ENCODE peak calls at places on chromosomes 12 and 14, in seven cellular contexts. G is heart right ventricle, P is NCI-H1105 treated with DMSO at 0.1 percent for 48 hours, W is Calu3, O is ovary, M is activated gamma-delta T cell treated with Interleukin-2 at 50 U/mL for 16 hours, D is smooth muscle cell of the brain vasculature. H is an unnamed sample.
A peak's percentile ranks its signal among the peaks of the same experiment; 100 is the strongest.

GRCh38 chr12:7934560-7935463 is 1.2 kb downstream of the SLC2A3 start:
- DNase-seq in G (no peak), P (no peak), W (no peak), O (no peak), M (no peak), D (no peak), H (no peak)

GRCh38 chr14:20624495-20625070 is 16.9 kb downstream of the OR6S1 start:
- DNase-seq in G (peak; percentile 32), P (no peak), W (peak; percentile 69), O (peak; percentile 46), M (peak; percentile 38), D (no peak), H (peak; percentile 72)

GRCh38 chr14:79967001-79967400 is 244.3 kb downstream of the DIO2 start:
- DNase-seq in G (no peak), P (no peak), W (no peak), O (no peak), M (no peak), D (no peak), H (no peak)

GRCh38 chr14:73477618-73478266 is 13.0 kb upstream of the RIOX1 start:
- DNase-seq in G (no peak), P (no peak), W (no peak), O (no peak), M (no peak), D (no peak), H (no peak)

GRCh38 chr14:79373451-79373850 is 837.9 kb downstream of the DIO2 start:
- DNase-seq in G (no peak), P (peak; percentile 47), W (no peak), O (no peak), M (no peak), D (no peak), H (no peak)

GRCh38 chr12:51307655-51308593 is 16.1 kb downstream of the BIN2 start:
- DNase-seq in G (no peak), P (no peak), W (peak; percentile 50), O (no peak), M (no peak), D (no peak), H (no peak)

GRCh38 chr12:88854260-88854659 is 274.0 kb upstream of the KITLG start:
- DNase-seq in G (no peak), P (no peak), W (peak; percentile 22), O (no peak), M (no peak), D (no peak), H (no peak)

GRCh38 chr14:65439117-65439516 is 26.6 kb downstream of the FUT8 start:
- DNase-seq in G (no peak), P (no peak), W (no peak), O (no peak), M (no peak), D (no peak), H (no peak)

GRCh38 chr14:71711131-71711530 is 221.1 kb upstream of the RGS6 start:
- DNase-seq in G (no peak), P (no peak), W (no peak), O (no peak), M (no peak), D (no peak), H (no peak)

GRCh38 chr14:80304125-80304766 is 92.9 kb upstream of the DIO2 start:
- DNase-seq in G (peak; percentile 30), P (no peak), W (no peak), O (no peak), M (no peak), D (no peak), H (no peak)

GRCh38 chr12:41142376-41142775 is 45.7 kb upstream of the PDZRN4 start:
- DNase-seq in G (no peak), P (peak; percentile 12), W (no peak), O (no peak), M (no peak), D (no peak), H (no peak)

GRCh38 chr12:49010092-49010668 is 8.4 kb downstream of the PRKAG1 start:
- DNase-seq in G (no peak), P (no peak), W (no peak), O (no peak), M (no peak), D (no peak), H (no peak)

GRCh38 chr12:81953541-81953940 is 194.4 kb upstream of the PPFIA2 start:
- DNase-seq in G (no peak), P (no peak), W (no peak), O (no peak), M (no peak), D (no peak), H (no peak)

GRCh38 chr14:101184562-101184961 is 281.0 kb upstream of the RTL1 start:
- DNase-seq in G (no peak), P (no peak), W (no peak), O (no peak), M (no peak), D (no peak), H (no peak)

GRCh38 chr14:44846232-44846824 is 115.4 kb downstream of the KLHL28 start:
- DNase-seq in G (no peak), P (peak; percentile 65), W (peak; percentile 30), O (no peak), M (no peak), D (peak; percentile 13), H (no peak)

GRCh38 chr12:104521731-104522130 is 65.0 kb downstream of the CHST11 start:
- DNase-seq in G (no peak), P (no peak), W (no peak), O (no peak), M (no peak), D (no peak), H (no peak)

GRCh38 chr14:76390621-76391020 is 14.7 kb downstream of the ESRRB start:
- DNase-seq in G (no peak), P (no peak), W (no peak), O (no peak), M (no peak), D (no peak), H (no peak)

GRCh38 chr14:29895591-29896043 is 32.0 kb downstream of the PRKD1 start:
- DNase-seq in G (no peak), P (no peak), W (no peak), O (no peak), M (no peak), D (no peak), H (no peak)

GRCh38 chr12:91985002-91985767 is 160.5 kb downstream of the BTG1 start:
- DNase-seq in G (no peak), P (no peak), W (no peak), O (no peak), M (no peak), D (no peak), H (no peak)